ENCODE peak calls at places on chromosomes 3 and 15, in seven cellular contexts. A is fibroblast of the conjunctiva; K is dorsolateral prefrontal cortex; Q is stimulated activated CD4-positive, alpha-beta T cell treated with anti-CD3 and anti-CD28 coated beads, Interleukin-4, amount 100 ng/mL, for 1 hour; T is effector memory CD8-positive, alpha-beta T cell; N is memory B cell; O is tibial nerve. G is an unnamed sample.

GRCh38 chr3:114852974-114853373 is 294.1 kb downstream of the ZBTB20 start:
- DNase-seq in K (no peak), T (no peak), N (no peak), O (no peak), Q (no peak), A (no peak), G (no peak)

GRCh38 chr3:194619741-194620140 is 13.5 kb downstream of the TMEM44 start:
- DNase-seq in K (no peak), O (no peak), A (no peak), T (no peak), N (no peak), Q (no peak), G (no peak)

GRCh38 chr3:111809196-111809595 is 49.9 kb upstream of the PHLDB2 start:
- DNase-seq in O (no peak), K (no peak), A (peak; percentile 16), T (no peak), N (no peak), Q (no peak), G (no peak)

GRCh38 chr3:87958289-87958688 is 100.5 kb downstream of the CGGBP1 start:
- DNase-seq in N (no peak), O (no peak), T (no peak), A (no peak), Q (no peak), K (no peak), G (no peak)

GRCh38 chr3:120983841-120984240 is 75.8 kb downstream of the STXBP5L start:
- DNase-seq in O (no peak), K (no peak), N (no peak), Q (no peak), T (no peak), A (no peak), G (no peak)

GRCh38 chr3:42635111-42635510 is 18.4 kb upstream of the ZBTB47 start:
- DNase-seq in K (no peak), Q (no peak), O (no peak), N (no peak), T (no peak), A (no peak), G (no peak)

GRCh38 chr15:89958107-89958805 is 42.9 kb upstream of the ZNF710 start:
- DNase-seq in T (no peak), O (no peak), N (no peak), Q (no peak), A (no peak), K (no peak), G (no peak)

GRCh38 chr15:81516461-81516860 is 142.4 kb upstream of the TMC3 start:
- DNase-seq in N (no peak), T (no peak), Q (no peak), O (no peak), K (no peak), A (no peak), G (no peak)

GRCh38 chr3:59734061-59734460 is 684.2 kb upstream of the CFAP20DC start:
- DNase-seq in Q (no peak), N (no peak), A (no peak), T (no peak), K (no peak), O (no peak), G (no peak)

GRCh38 chr15:101502572-101503295 is 13.2 kb upstream of the PCSK6 start:
- DNase-seq in K (no peak), O (no peak), N (no peak), A (no peak), T (no peak), Q (no peak), G (no peak)

GRCh38 chr15:42547926-42548257 is 701 bp downstream of the LRRC57 start:
- DNase-seq in N (no peak), O (no peak), K (no peak), A (no peak), Q (no peak), T (no peak), G (no peak)

GRCh38 chr3:7621645-7622044 is 760.7 kb downstream of the GRM7 start:
- DNase-seq in T (no peak), N (no peak), A (no peak), O (no peak), Q (no peak), K (no peak), G (no peak)

GRCh38 chr15:61169275-61169903 is 59.7 kb downstream of the RORA start:
- DNase-seq in N (no peak), Q (no peak), T (no peak), A (no peak), O (no peak), K (no peak), G (no peak)

GRCh38 chr15:62209821-62210220 is 44.7 kb upstream of the C2CD4B start:
- DNase-seq in N (no peak), O (no peak), K (no peak), Q (no peak), T (no peak), A (no peak), G (no peak)

GRCh38 chr3:88059380-88060160 is 515 bp downstream of the ZNF654 start:
- DNase-seq in O (no peak), A (no peak), T (no peak), N (peak; percentile 13), Q (no peak), K (no peak), G (no peak)

GRCh38 chr3:184399410-184399809 is 19.6 kb downstream of the CHRD start:
- DNase-seq in N (no peak), A (peak; percentile 78), Q (no peak), O (no peak), T (no peak), K (no peak), G (no peak)

GRCh38 chr15:66749841-66750575 is 48.0 kb downstream of the SMAD6 start:
- DNase-seq in T (no peak), A (no peak), Q (no peak), K (no peak), N (no peak), O (no peak), G (no peak)

GRCh38 chr15:64851503-64851840 is 9.8 kb downstream of the PLEKHO2 start:
- DNase-seq in T (no peak), O (no peak), K (no peak), A (peak; percentile 79), N (no peak), Q (no peak), G (no peak)

G was measured in SK-N-MC.